ENCODE peak calls at places on chromosomes 4 and X, in eight cellular contexts. One of them, this sample, is unnamed.

GRCh38 chr4:84167089-84167488 is 332.0 kb downstream of the NKX6-1 start:
- DNase-seq in tibial artery: no peak
- DNase-seq in ascending aorta: no peak
- DNase-seq in esophagus squamous epithelium: no peak
- DNase-seq in endothelial cell: no peak
- DNase-seq in mammary epithelial cell: no peak
- DNase-seq in BE2C: no peak
- DNase-seq in progenitor cell of endocrine pancreas: no peak
- DNase-seq in this sample: no peak

GRCh38 chr4:147732516-147733193 is 767 bp downstream of the ARHGAP10 start:
- DNase-seq in tibial artery: no peak
- DNase-seq in ascending aorta: no peak
- DNase-seq in esophagus squamous epithelium: no peak
- DNase-seq in endothelial cell: peak; percentile 28
- DNase-seq in mammary epithelial cell: peak; percentile 51
- DNase-seq in BE2C: peak; percentile 46
- DNase-seq in progenitor cell of endocrine pancreas: peak; percentile 29
- DNase-seq in this sample: no peak

GRCh38 chr4:53508446-53508845 is 82.8 kb downstream of the LNX1 start:
- DNase-seq in tibial artery: no peak
- DNase-seq in ascending aorta: no peak
- DNase-seq in esophagus squamous epithelium: no peak
- DNase-seq in endothelial cell: no peak
- DNase-seq in mammary epithelial cell: peak; percentile 30
- DNase-seq in BE2C: no peak
- DNase-seq in progenitor cell of endocrine pancreas: no peak
- DNase-seq in this sample: no peak

GRCh38 chrX:124256209-124256608 is 76.3 kb upstream of the TEX13D start:
- DNase-seq in tibial artery: no peak
- DNase-seq in ascending aorta: no peak
- DNase-seq in esophagus squamous epithelium: no peak
- DNase-seq in endothelial cell: no peak
- DNase-seq in mammary epithelial cell: no peak
- DNase-seq in BE2C: no peak
- DNase-seq in progenitor cell of endocrine pancreas: no peak
- DNase-seq in this sample: no peak

GRCh38 chr4:4887426-4887825 is 28.0 kb downstream of the MSX1 start:
- DNase-seq in tibial artery: no peak
- DNase-seq in ascending aorta: no peak
- DNase-seq in esophagus squamous epithelium: no peak
- DNase-seq in endothelial cell: no peak
- DNase-seq in mammary epithelial cell: no peak
- DNase-seq in BE2C: no peak
- DNase-seq in progenitor cell of endocrine pancreas: no peak
- DNase-seq in this sample: no peak

GRCh38 chr4:126341927-126342326 is 1027.2 kb downstream of the FAT4 start:
- DNase-seq in tibial artery: no peak
- DNase-seq in ascending aorta: no peak
- DNase-seq in esophagus squamous epithelium: no peak
- DNase-seq in endothelial cell: no peak
- DNase-seq in mammary epithelial cell: no peak
- DNase-seq in BE2C: no peak
- DNase-seq in progenitor cell of endocrine pancreas: no peak
- DNase-seq in this sample: no peak

GRCh38 chrX:65846974-65847373 is 179.5 kb downstream of the MSN start:
- DNase-seq in tibial artery: no peak
- DNase-seq in ascending aorta: no peak
- DNase-seq in esophagus squamous epithelium: no peak
- DNase-seq in endothelial cell: no peak
- DNase-seq in mammary epithelial cell: no peak
- DNase-seq in BE2C: no peak
- DNase-seq in progenitor cell of endocrine pancreas: no peak
- DNase-seq in this sample: no peak

GRCh38 chrX:104854188-104854587 is 288.2 kb downstream of the IL1RAPL2 start:
- DNase-seq in tibial artery: no peak
- DNase-seq in ascending aorta: no peak
- DNase-seq in esophagus squamous epithelium: no peak
- DNase-seq in endothelial cell: no peak
- DNase-seq in mammary epithelial cell: peak; percentile 81
- DNase-seq in BE2C: no peak
- DNase-seq in progenitor cell of endocrine pancreas: no peak
- DNase-seq in this sample: no peak

GRCh38 chr4:16577177-16577576 is 321.3 kb downstream of the LDB2 start:
- DNase-seq in tibial artery: no peak
- DNase-seq in ascending aorta: no peak
- DNase-seq in esophagus squamous epithelium: no peak
- DNase-seq in endothelial cell: no peak
- DNase-seq in mammary epithelial cell: no peak
- DNase-seq in BE2C: no peak
- DNase-seq in progenitor cell of endocrine pancreas: no peak
- DNase-seq in this sample: no peak

GRCh38 chr4:146442801-146443200 is 78.9 kb downstream of the SLC10A7 start:
- DNase-seq in tibial artery: no peak
- DNase-seq in ascending aorta: no peak
- DNase-seq in esophagus squamous epithelium: no peak
- DNase-seq in endothelial cell: no peak
- DNase-seq in mammary epithelial cell: peak; percentile 26
- DNase-seq in BE2C: no peak
- DNase-seq in progenitor cell of endocrine pancreas: no peak
- DNase-seq in this sample: no peak

GRCh38 chr4:111937368-111937767 is 207.9 kb upstream of the FAM241A start:
- DNase-seq in tibial artery: no peak
- DNase-seq in ascending aorta: no peak
- DNase-seq in esophagus squamous epithelium: no peak
- DNase-seq in endothelial cell: no peak
- DNase-seq in mammary epithelial cell: peak; percentile 63
- DNase-seq in BE2C: no peak
- DNase-seq in progenitor cell of endocrine pancreas: no peak
- DNase-seq in this sample: no peak

GRCh38 chr4:78971326-78971725 is 32.1 kb upstream of the PAQR3 start:
- DNase-seq in tibial artery: peak; percentile 72
- DNase-seq in ascending aorta: no peak
- DNase-seq in esophagus squamous epithelium: no peak
- DNase-seq in endothelial cell: no peak
- DNase-seq in mammary epithelial cell: no peak
- DNase-seq in BE2C: no peak
- DNase-seq in progenitor cell of endocrine pancreas: no peak
- DNase-seq in this sample: no peak

GRCh38 chrX:130658310-130658709 is 244.7 kb downstream of the ENOX2 start:
- DNase-seq in tibial artery: no peak
- DNase-seq in ascending aorta: no peak
- DNase-seq in esophagus squamous epithelium: no peak
- DNase-seq in endothelial cell: no peak
- DNase-seq in mammary epithelial cell: no peak
- DNase-seq in BE2C: no peak
- DNase-seq in progenitor cell of endocrine pancreas: no peak
- DNase-seq in this sample: no peak

GRCh38 chr4:6172093-6172926 is 28.0 kb downstream of the JAKMIP1 start:
- DNase-seq in tibial artery: no peak
- DNase-seq in ascending aorta: no peak
- DNase-seq in esophagus squamous epithelium: no peak
- DNase-seq in endothelial cell: no peak
- DNase-seq in mammary epithelial cell: no peak
- DNase-seq in BE2C: peak; percentile 77
- DNase-seq in progenitor cell of endocrine pancreas: no peak
- DNase-seq in this sample: no peak

GRCh38 chr4:48787031-48787430 is 7.0 kb upstream of the FRYL start:
- DNase-seq in tibial artery: no peak
- DNase-seq in ascending aorta: no peak
- DNase-seq in esophagus squamous epithelium: no peak
- DNase-seq in endothelial cell: no peak
- DNase-seq in mammary epithelial cell: no peak
- DNase-seq in BE2C: no peak
- DNase-seq in progenitor cell of endocrine pancreas: no peak
- DNase-seq in this sample: no peak

GRCh38 chrX:87370865-87371264 is 146.7 kb upstream of the KLHL4 start:
- DNase-seq in tibial artery: no peak
- DNase-seq in ascending aorta: no peak
- DNase-seq in esophagus squamous epithelium: no peak
- DNase-seq in endothelial cell: no peak
- DNase-seq in mammary epithelial cell: no peak
- DNase-seq in BE2C: no peak
- DNase-seq in progenitor cell of endocrine pancreas: no peak
- DNase-seq in this sample: no peak

GRCh38 chrX:10240918-10241317 is 84.1 kb downstream of the CLCN4 start:
- DNase-seq in tibial artery: no peak
- DNase-seq in ascending aorta: no peak
- DNase-seq in esophagus squamous epithelium: no peak
- DNase-seq in endothelial cell: no peak
- DNase-seq in mammary epithelial cell: peak; percentile 76
- DNase-seq in BE2C: no peak
- DNase-seq in progenitor cell of endocrine pancreas: no peak
- DNase-seq in this sample: no peak

GRCh38 chrX:65874765-65875164 is 165.1 kb downstream of the VSIG4 start:
- DNase-seq in tibial artery: no peak
- DNase-seq in ascending aorta: no peak
- DNase-seq in esophagus squamous epithelium: no peak
- DNase-seq in endothelial cell: no peak
- DNase-seq in mammary epithelial cell: peak; percentile 16
- DNase-seq in BE2C: no peak
- DNase-seq in progenitor cell of endocrine pancreas: no peak
- DNase-seq in this sample: no peak

GRCh38 chr4:8135666-8136065 is 22.9 kb downstream of the ABLIM2 start:
- DNase-seq in tibial artery: no peak
- DNase-seq in ascending aorta: no peak
- DNase-seq in esophagus squamous epithelium: no peak
- DNase-seq in endothelial cell: no peak
- DNase-seq in mammary epithelial cell: no peak
- DNase-seq in BE2C: no peak
- DNase-seq in progenitor cell of endocrine pancreas: no peak
- DNase-seq in this sample: no peak

GRCh38 chr4:158805628-158806471 is 37.0 kb downstream of the FNIP2 start:
- DNase-seq in tibial artery: peak; percentile 49
- DNase-seq in ascending aorta: no peak
- DNase-seq in esophagus squamous epithelium: no peak
- DNase-seq in endothelial cell: no peak
- DNase-seq in mammary epithelial cell: peak; percentile 84
- DNase-seq in BE2C: peak; percentile 75
- DNase-seq in progenitor cell of endocrine pancreas: no peak
- DNase-seq in this sample: peak; percentile 84

GRCh38 chr4:158786155-158786581 is 17.3 kb downstream of the FNIP2 start:
- DNase-seq in tibial artery: no peak
- DNase-seq in ascending aorta: no peak
- DNase-seq in esophagus squamous epithelium: no peak
- DNase-seq in endothelial cell: no peak
- DNase-seq in mammary epithelial cell: no peak
- DNase-seq in BE2C: no peak
- DNase-seq in progenitor cell of endocrine pancreas: no peak
- DNase-seq in this sample: no peak

GRCh38 chr4:119589165-119589564 is 39.4 kb downstream of the PDE5A start:
- DNase-seq in tibial artery: no peak
- DNase-seq in ascending aorta: no peak
- DNase-seq in esophagus squamous epithelium: no peak
- DNase-seq in endothelial cell: no peak
- DNase-seq in mammary epithelial cell: no peak
- DNase-seq in BE2C: no peak
- DNase-seq in progenitor cell of endocrine pancreas: no peak
- DNase-seq in this sample: no peak

GRCh38 chrX:47080215-47080914 is 2.1 kb downstream of the RGN start:
- DNase-seq in tibial artery: no peak
- DNase-seq in ascending aorta: no peak
- DNase-seq in esophagus squamous epithelium: no peak
- DNase-seq in endothelial cell: no peak
- DNase-seq in mammary epithelial cell: no peak
- DNase-seq in BE2C: no peak
- DNase-seq in progenitor cell of endocrine pancreas: no peak
- DNase-seq in this sample: no peak

GRCh38 chr4:37594095-37594494 is 92.1 kb downstream of the RELL1 start:
- DNase-seq in tibial artery: no peak
- DNase-seq in ascending aorta: no peak
- DNase-seq in esophagus squamous epithelium: no peak
- DNase-seq in endothelial cell: no peak
- DNase-seq in mammary epithelial cell: no peak
- DNase-seq in BE2C: no peak
- DNase-seq in progenitor cell of endocrine pancreas: no peak
- DNase-seq in this sample: no peak
- TF ChIP-seq CTCF in tibial artery: no peak
- TF ChIP-seq CTCF in ascending aorta: no peak
- TF ChIP-seq CTCF in esophagus squamous epithelium: no peak
- TF ChIP-seq CTCF in endothelial cell: no peak
- TF ChIP-seq CTCF in mammary epithelial cell: no peak
- TF ChIP-seq CTCF in BE2C: no peak
- TF ChIP-seq CTCF in progenitor cell of endocrine pancreas: no peak
- TF ChIP-seq CTCF in this sample: no peak

GRCh38 chr4:177489847-177490246 is 47.6 kb upstream of the AGA start:
- DNase-seq in tibial artery: no peak
- DNase-seq in ascending aorta: no peak
- DNase-seq in esophagus squamous epithelium: no peak
- DNase-seq in endothelial cell: no peak
- DNase-seq in mammary epithelial cell: peak; percentile 71
- DNase-seq in BE2C: no peak
- DNase-seq in progenitor cell of endocrine pancreas: no peak
- DNase-seq in this sample: no peak
- TF ChIP-seq CTCF in tibial artery: no peak
- TF ChIP-seq CTCF in ascending aorta: no peak
- TF ChIP-seq CTCF in esophagus squamous epithelium: no peak
- TF ChIP-seq CTCF in endothelial cell: no peak
- TF ChIP-seq CTCF in mammary epithelial cell: no peak
- TF ChIP-seq CTCF in BE2C: no peak
- TF ChIP-seq CTCF in progenitor cell of endocrine pancreas: no peak
- TF ChIP-seq CTCF in this sample: no peak

DNA sequence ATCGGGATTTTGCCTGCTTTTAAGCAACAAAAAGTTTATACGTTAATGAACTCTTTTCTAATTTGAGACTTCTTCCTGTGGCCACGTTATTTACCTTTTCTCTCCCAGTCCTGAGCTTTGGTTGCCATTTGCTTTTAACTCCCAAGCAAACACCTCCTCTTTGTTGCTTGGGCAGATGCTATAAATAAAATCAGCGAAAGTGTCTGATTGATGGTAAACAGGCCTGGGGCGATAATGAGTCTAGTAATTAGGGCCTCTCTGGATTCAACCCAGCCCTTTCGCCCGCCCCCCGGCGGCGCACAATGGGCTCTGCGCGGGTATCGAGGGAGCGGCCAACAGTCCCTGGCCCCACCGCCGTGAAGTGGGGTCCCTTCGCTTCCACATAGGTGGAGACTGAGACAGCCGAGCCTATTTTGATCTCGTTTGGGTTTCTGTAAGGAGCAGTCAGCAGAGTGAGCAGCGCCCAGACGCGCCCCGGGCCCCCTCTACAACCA is 791 bp downstream of the CLGN start:
- DNase-seq in tibial artery: no peak
- DNase-seq in ascending aorta: no peak
- DNase-seq in esophagus squamous epithelium: no peak
- DNase-seq in endothelial cell: peak; percentile 40
- DNase-seq in mammary epithelial cell: no peak
- DNase-seq in BE2C: peak; percentile 52
- DNase-seq in progenitor cell of endocrine pancreas: peak; percentile 21
- DNase-seq in this sample: no peak
- TF ChIP-seq CTCF in tibial artery: no peak
- TF ChIP-seq CTCF in ascending aorta: no peak
- TF ChIP-seq CTCF in esophagus squamous epithelium: no peak
- TF ChIP-seq CTCF in endothelial cell: no peak
- TF ChIP-seq CTCF in mammary epithelial cell: no peak
- TF ChIP-seq CTCF in BE2C: peak; percentile 42
- TF ChIP-seq CTCF in progenitor cell of endocrine pancreas: peak; percentile 42
- TF ChIP-seq CTCF in this sample: no peak

DNA sequence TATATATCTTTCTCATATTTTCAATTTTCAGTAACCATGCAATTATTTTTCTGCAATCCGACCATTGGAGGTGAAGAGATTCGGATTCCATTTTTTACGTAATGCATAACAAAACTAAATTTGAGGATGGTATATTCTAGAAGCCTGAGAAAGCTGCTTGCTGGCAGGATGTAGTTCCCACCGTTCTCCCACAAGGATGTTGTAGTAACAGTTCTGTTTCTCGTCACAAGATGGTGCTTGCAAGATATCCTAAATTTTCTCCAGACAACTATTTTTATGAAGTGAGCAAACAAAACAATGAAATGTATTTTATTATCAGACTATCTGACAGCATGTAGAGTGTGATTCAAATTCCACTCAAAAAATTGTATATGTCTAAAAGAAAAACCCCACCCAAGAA is 10.7 kb downstream of the PWWP3B start:
- DNase-seq in tibial artery: no peak
- DNase-seq in ascending aorta: no peak
- DNase-seq in esophagus squamous epithelium: no peak
- DNase-seq in endothelial cell: no peak
- DNase-seq in mammary epithelial cell: no peak
- DNase-seq in BE2C: no peak
- DNase-seq in progenitor cell of endocrine pancreas: no peak
- DNase-seq in this sample: no peak
- TF ChIP-seq CTCF in tibial artery: no peak
- TF ChIP-seq CTCF in ascending aorta: no peak
- TF ChIP-seq CTCF in esophagus squamous epithelium: no peak
- TF ChIP-seq CTCF in endothelial cell: no peak
- TF ChIP-seq CTCF in mammary epithelial cell: no peak
- TF ChIP-seq CTCF in BE2C: no peak
- TF ChIP-seq CTCF in progenitor cell of endocrine pancreas: no peak
- TF ChIP-seq CTCF in this sample: no peak

This sample was measured in CD14-positive monocyte.